ENCODE peak calls at places on chromosomes 16 and 17, in eight cellular contexts. S is putamen, Y is gastrocnemius medialis, C is iris pigment epithelial cell, B is DND-41, D is NCI-H345, X is NCI-H446 treated with DMSO at 0.1 percent for 48 hours, W is 8988T. K is an unnamed sample.

GRCh38 chr17:15273141-15273793 is 8.1 kb upstream of the PMP22 start:
- DNase-seq in C (peak; percentile 98), D (no peak), B (no peak), S (no peak), X (no peak), W (no peak), Y (no peak), K (peak; percentile 70)

GRCh38 chr16:48596326-48596725 is 13.7 kb downstream of the N4BP1 start:
- DNase-seq in X (no peak), W (no peak), S (no peak), Y (no peak), C (no peak), D (no peak), B (no peak), K (no peak)

GRCh38 chr16:2008631-2009301 is 855 bp downstream of the ZNF598 start:
- DNase-seq in X (no peak), W (no peak), B (peak; percentile 63), D (no peak), C (peak; percentile 70), Y (no peak), S (no peak), K (peak; percentile 61)

GRCh38 chr17:58529275-58529674 is 14.8 kb upstream of the MTMR4 start:
- DNase-seq in W (no peak), Y (no peak), D (no peak), S (peak; percentile 91), B (no peak), X (no peak), C (no peak), K (no peak)

GRCh38 chr17:30382345-30382744 is 3.6 kb downstream of the CPD start:
- DNase-seq in B (no peak), D (no peak), X (no peak), W (no peak), S (no peak), Y (no peak), C (no peak), K (no peak)

GRCh38 chr16:5064915-5065314 is 841 bp downstream of the C16orf89 start:
- DNase-seq in D (peak; percentile 70), C (peak; percentile 43), X (no peak), W (no peak), B (no peak), Y (no peak), S (no peak), K (no peak)

GRCh38 chr16:81774348-81774747 is 4.7 kb upstream of the PLCG2 start:
- DNase-seq in S (no peak), W (no peak), D (no peak), X (no peak), Y (no peak), C (no peak), B (no peak), K (no peak)

GRCh38 chr16:4682616-4683254 is 10.6 kb upstream of the NUDT16L1 start:
- DNase-seq in W (peak; percentile 59), X (no peak), D (no peak), C (peak; percentile 31), B (peak; percentile 43), S (no peak), Y (no peak), K (no peak)

GRCh38 chr17:59830846-59831486 is 61.8 kb downstream of the TUBD1 start:
- DNase-seq in S (no peak), B (no peak), X (no peak), D (no peak), C (no peak), Y (no peak), W (no peak), K (no peak)

GRCh38 chr17:47806026-47806912 is 15.3 kb downstream of the OSBPL7 start:
- DNase-seq in C (no peak), Y (peak; percentile 58), B (no peak), D (no peak), S (no peak), W (no peak), X (no peak), K (no peak)

GRCh38 chr17:59668816-59669215 is 38.4 kb downstream of the PTRH2 start:
- DNase-seq in Y (no peak), B (no peak), C (peak; percentile 94), D (no peak), W (no peak), X (no peak), S (no peak), K (peak; percentile 97)

GRCh38 chr16:31386157-31386984 is 6.8 kb upstream of the ITGAD start:
- DNase-seq in D (no peak), Y (no peak), W (no peak), X (no peak), B (no peak), S (peak; percentile 47), C (peak; percentile 55), K (peak; percentile 32)